ENCODE peak calls at places on chromosome 5, in five cellular contexts. Q is astrocyte of the cerebellum, E is SK-MEL-5, H is cardiac muscle cell, Z is GOT3. G is an unnamed sample.

GRCh38 chr5:138051441-138052296 is 18.8 kb upstream of the FAM13B start:
- DNase-seq in Z (no peak), E (no peak), H (peak), Q (no peak), G (no peak)

GRCh38 chr5:93162201-93162654 is 418.8 kb downstream of the NR2F1-AS1 start:
- DNase-seq in Q (no peak), H (peak), Z (no peak), E (no peak), G (peak)

GRCh38 chr5:168269950-168270349 is 21.5 kb upstream of the WWC1 start:
- DNase-seq in H (peak), Q (no peak), Z (no peak), E (no peak), G (no peak)

GRCh38 chr5:172853355-172853975 is 19.4 kb downstream of the ERGIC1 start:
- DNase-seq in E (no peak), H (peak), Q (no peak), Z (no peak), G (no peak)

GRCh38 chr5:73897886-73898285 is 271.9 kb downstream of the ARHGEF28 start:
- DNase-seq in Z (no peak), H (no peak), E (no peak), Q (no peak), G (no peak)

GRCh38 chr5:116042375-116042774 is 10.1 kb downstream of the ARL14EPL start:
- DNase-seq in Z (no peak), H (no peak), E (no peak), Q (no peak), G (no peak)

GRCh38 chr5:137220523-137220927 is 278.6 kb downstream of the SPOCK1 start:
- DNase-seq in E (peak), Z (no peak), Q (no peak), H (peak), G (no peak)

GRCh38 chr5:172632346-172633092 is 8.5 kb upstream of the NEURL1B start:
- DNase-seq in Q (no peak), Z (no peak), H (no peak), E (no peak), G (no peak)

GRCh38 chr5:59185757-59186385 is 603.0 kb downstream of the RAB3C start:
- DNase-seq in Q (no peak), Z (no peak), E (no peak), H (no peak), G (no peak)

GRCh38 chr5:153211052-153211451 is 279.4 kb upstream of the GRIA1 start:
- DNase-seq in Q (no peak), E (no peak), H (no peak), Z (no peak), G (no peak)

GRCh38 chr5:95532415-95532814 is 22.4 kb downstream of the SKIC3 start:
- DNase-seq in Q (no peak), E (no peak), H (no peak), Z (no peak), G (no peak)

GRCh38 chr5:141484499-141485304 is at the start of gene PCDHGC4:
- DNase-seq in Q (no peak), Z (no peak), E (no peak), H (no peak), G (peak)

GRCh38 chr5:86968311-86968753 is 299.4 kb upstream of the RASA1 start:
- DNase-seq in Q (peak), Z (no peak), H (peak), E (peak), G (peak)

GRCh38 chr5:80284720-80285119 is 28.9 kb upstream of the SERINC5 start:
- DNase-seq in Q (no peak), H (no peak), E (no peak), Z (no peak), G (no peak)

GRCh38 chr5:38695021-38695961 is 138.8 kb upstream of the LIFR start:
- DNase-seq in E (no peak), Q (no peak), Z (no peak), H (peak), G (no peak)

GRCh38 chr5:32126691-32127090 is 47.4 kb downstream of the GOLPH3 start:
- DNase-seq in E (no peak), Z (no peak), H (peak), Q (no peak), G (no peak)

GRCh38 chr5:178642351-178642909 is 15.6 kb upstream of the CLK4 start:
- DNase-seq in Z (no peak), E (peak), H (peak), Q (peak), G (no peak)

GRCh38 chr5:53994148-53994547 is 316.2 kb downstream of the ARL15 start:
- DNase-seq in Z (no peak), E (no peak), Q (no peak), H (peak), G (no peak)

GRCh38 chr5:30581198-30581925 is 612.1 kb upstream of the CDH6 start:
- DNase-seq in Q (peak), Z (no peak), H (no peak), E (no peak), G (no peak)

G was measured in G401.